ENCODE peak calls at places on chromosomes 5 and 9, in five cellular contexts. One of them, this sample, is unnamed.

GRCh38 chr5:91141642-91142041 is 241.5 kb downstream of the ARRDC3 start:
- DNase-seq in A549: no peak
- DNase-seq in K562: no peak
- DNase-seq in HepG2: no peak
- DNase-seq in GM12878: no peak
- DNase-seq in this sample: no peak

GRCh38 chr5:104186100-104186499 is 623.5 kb upstream of the NUDT12 start:
- DNase-seq in A549: no peak
- DNase-seq in K562: no peak
- DNase-seq in HepG2: no peak
- DNase-seq in GM12878: no peak
- DNase-seq in this sample: no peak

GRCh38 chr5:82388186-82388585 is 110.0 kb upstream of the RPS23 start:
- DNase-seq in A549: no peak
- DNase-seq in K562: no peak
- DNase-seq in HepG2: no peak
- DNase-seq in GM12878: no peak
- DNase-seq in this sample: no peak

GRCh38 chr9:135906291-135907005 is 898 bp downstream of the CAMSAP1 start:
- DNase-seq in A549: no peak
- DNase-seq in K562: peak
- DNase-seq in HepG2: no peak
- DNase-seq in GM12878: no peak
- DNase-seq in this sample: peak

GRCh38 chr5:171888051-171888481 is 102.4 kb downstream of the SMIM23 start:
- DNase-seq in A549: no peak
- DNase-seq in K562: no peak
- DNase-seq in HepG2: no peak
- DNase-seq in GM12878: no peak
- DNase-seq in this sample: peak

GRCh38 chr9:89999176-89999533 is 394.3 kb downstream of the GADD45G start:
- DNase-seq in A549: no peak
- DNase-seq in K562: no peak
- DNase-seq in HepG2: no peak
- DNase-seq in GM12878: no peak
- DNase-seq in this sample: no peak

GRCh38 chr9:27365977-27366376 is 69.0 kb upstream of the EQTN start:
- DNase-seq in A549: no peak
- DNase-seq in K562: no peak
- DNase-seq in HepG2: no peak
- DNase-seq in GM12878: peak
- DNase-seq in this sample: no peak

GRCh38 chr5:78823196-78823595 is 161.9 kb downstream of the ARSB start:
- DNase-seq in A549: no peak
- DNase-seq in K562: no peak
- DNase-seq in HepG2: no peak
- DNase-seq in GM12878: peak
- DNase-seq in this sample: no peak

GRCh38 chr9:92961627-92962302 is 14.4 kb downstream of the FGD3 start:
- DNase-seq in A549: no peak
- DNase-seq in K562: no peak
- DNase-seq in HepG2: no peak
- DNase-seq in GM12878: no peak
- DNase-seq in this sample: no peak

GRCh38 chr5:175216991-175217390 is 227.0 kb downstream of the DRD1 start:
- DNase-seq in A549: no peak
- DNase-seq in K562: no peak
- DNase-seq in HepG2: no peak
- DNase-seq in GM12878: no peak
- DNase-seq in this sample: no peak

GRCh38 chr5:98750693-98751092 is 22.8 kb upstream of the RGMB start:
- DNase-seq in A549: no peak
- DNase-seq in K562: no peak
- DNase-seq in HepG2: peak
- DNase-seq in GM12878: no peak
- DNase-seq in this sample: peak

GRCh38 chr9:114799441-114799840 is 6.4 kb downstream of the TNFSF15 start:
- DNase-seq in A549: peak
- DNase-seq in K562: no peak
- DNase-seq in HepG2: peak
- DNase-seq in GM12878: no peak
- DNase-seq in this sample: no peak

GRCh38 chr5:96781031-96781733 is 26.6 kb downstream of the ERAP1 start:
- DNase-seq in A549: no peak
- DNase-seq in K562: no peak
- DNase-seq in HepG2: no peak
- DNase-seq in GM12878: no peak
- DNase-seq in this sample: peak

GRCh38 chr5:150662731-150663516 is 1.9 kb downstream of the MYOZ3 start:
- DNase-seq in A549: no peak
- DNase-seq in K562: no peak
- DNase-seq in HepG2: no peak
- DNase-seq in GM12878: no peak
- DNase-seq in this sample: no peak

GRCh38 chr5:114380721-114381120 is 18.9 kb downstream of the KCNN2 start:
- DNase-seq in A549: no peak
- DNase-seq in K562: no peak
- DNase-seq in HepG2: no peak
- DNase-seq in GM12878: no peak
- DNase-seq in this sample: no peak

GRCh38 chr5:115428676-115429075 is 115.9 kb downstream of the FEM1C start:
- DNase-seq in A549: no peak
- DNase-seq in K562: no peak
- DNase-seq in HepG2: no peak
- DNase-seq in GM12878: no peak
- DNase-seq in this sample: no peak

GRCh38 chr9:135770203-135770535 is 68.2 kb downstream of the KCNT1 start:
- DNase-seq in A549: no peak
- DNase-seq in K562: no peak
- DNase-seq in HepG2: no peak
- DNase-seq in GM12878: no peak
- DNase-seq in this sample: no peak

GRCh38 chr5:132498686-132499271 is 8.2 kb upstream of the IRF1 start:
- DNase-seq in A549: no peak
- DNase-seq in K562: no peak
- DNase-seq in HepG2: no peak
- DNase-seq in GM12878: no peak
- DNase-seq in this sample: no peak

GRCh38 chr5:179224741-179225140 is 120.5 kb downstream of the ADAMTS2 start:
- DNase-seq in A549: no peak
- DNase-seq in K562: no peak
- DNase-seq in HepG2: no peak
- DNase-seq in GM12878: no peak
- DNase-seq in this sample: no peak

GRCh38 chr9:84926793-84927192 is 257.3 kb downstream of the NTRK2 start:
- DNase-seq in A549: no peak
- DNase-seq in K562: no peak
- DNase-seq in HepG2: no peak
- DNase-seq in GM12878: no peak
- DNase-seq in this sample: no peak

GRCh38 chr5:135395451-135395850 is 3.6 kb downstream of the MACROH2A1 start:
- DNase-seq in A549: no peak
- DNase-seq in K562: peak
- DNase-seq in HepG2: no peak
- DNase-seq in GM12878: no peak
- DNase-seq in this sample: no peak

GRCh38 chr5:134549714-134550113 is 24.2 kb downstream of the JADE2 start:
- DNase-seq in A549: no peak
- DNase-seq in K562: no peak
- DNase-seq in HepG2: no peak
- DNase-seq in GM12878: no peak
- DNase-seq in this sample: peak

GRCh38 chr5:139708877-139709586 is 60.9 kb downstream of the CXXC5 start:
- DNase-seq in A549: no peak
- DNase-seq in K562: peak
- DNase-seq in HepG2: peak
- DNase-seq in GM12878: no peak
- DNase-seq in this sample: peak

GRCh38 chr5:139709587-139710369 is 61.6 kb downstream of the CXXC5 start:
- DNase-seq in A549: no peak
- DNase-seq in K562: peak
- DNase-seq in HepG2: no peak
- DNase-seq in GM12878: no peak
- DNase-seq in this sample: no peak

GRCh38 chr5:139710370-139711066 is 62.4 kb downstream of the CXXC5 start:
- DNase-seq in A549: peak
- DNase-seq in K562: peak
- DNase-seq in HepG2: peak
- DNase-seq in GM12878: no peak
- DNase-seq in this sample: no peak

GRCh38 chr5:139711852-139712171 is 63.7 kb downstream of the CXXC5 start:
- DNase-seq in A549: no peak
- DNase-seq in K562: no peak
- DNase-seq in HepG2: no peak
- DNase-seq in GM12878: no peak
- DNase-seq in this sample: no peak

DNA sequence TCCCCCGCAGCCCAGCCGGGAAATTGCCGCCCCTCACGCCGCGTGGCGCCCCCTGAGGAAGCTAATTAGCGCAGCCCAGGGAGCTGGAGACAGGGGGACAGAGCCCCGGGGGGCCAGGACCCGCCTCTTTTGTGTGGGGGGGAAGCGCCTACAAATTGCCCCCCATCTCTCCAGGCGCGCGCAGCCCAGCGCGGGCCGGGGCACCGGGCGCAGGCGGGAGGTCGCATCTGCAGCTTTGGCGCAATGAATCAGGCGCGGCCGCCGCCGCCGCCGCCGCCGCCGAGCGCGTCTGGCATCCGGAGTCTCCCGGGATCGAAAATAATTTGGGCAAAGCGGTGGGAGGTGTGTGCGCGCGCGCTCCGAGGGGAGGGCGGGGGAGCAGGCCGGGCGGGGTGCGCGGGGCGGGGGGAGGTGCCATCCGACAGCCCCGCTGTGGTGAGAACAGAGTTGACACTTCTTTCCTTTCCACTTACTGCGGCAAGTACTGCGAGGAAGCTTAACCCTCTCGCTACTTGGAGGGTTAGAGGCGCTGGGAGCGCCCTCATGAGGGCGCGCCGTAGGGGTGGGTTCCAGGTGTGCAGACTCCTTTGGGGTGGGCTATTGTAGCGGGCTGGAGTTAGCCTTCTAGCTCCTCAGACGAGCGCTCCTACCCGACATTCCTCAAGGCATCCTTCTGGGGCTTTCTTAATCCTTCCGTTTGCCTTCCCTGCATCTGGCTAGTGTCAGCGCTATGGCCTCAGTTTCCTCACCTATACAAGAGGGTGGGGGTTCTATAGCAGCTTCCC is 63.1 kb downstream of the CXXC5 start:
- DNase-seq in A549: peak
- DNase-seq in K562: peak
- DNase-seq in HepG2: no peak
- DNase-seq in GM12878: no peak
- DNase-seq in this sample: no peak
- TF ChIP-seq MYC in A549: no peak
- TF ChIP-seq MYC in K562: no peak
- TF ChIP-seq MYC in HepG2: no peak
- TF ChIP-seq MYC in GM12878: no peak
- TF ChIP-seq MYC in this sample: no peak

GRCh38 chr5:1056611-1057484 is 48.2 kb downstream of the NKD2 start:
- DNase-seq in A549: no peak
- DNase-seq in K562: no peak
- DNase-seq in HepG2: no peak
- DNase-seq in GM12878: no peak
- DNase-seq in this sample: no peak
- H3K4me2 ChIP-seq in A549: no peak
- H3K4me2 ChIP-seq in K562: no peak
- H3K4me2 ChIP-seq in HepG2: no peak
- H3K4me2 ChIP-seq in GM12878: no peak
- H3K4me2 ChIP-seq in this sample: no peak

GRCh38 chr9:70535546-70536323 is 121.3 kb upstream of the KLF9 start:
- DNase-seq in A549: no peak
- DNase-seq in K562: no peak
- DNase-seq in HepG2: no peak
- DNase-seq in GM12878: no peak
- DNase-seq in this sample: no peak

GRCh38 chr9:70532753-70533152 is 118.3 kb upstream of the KLF9 start:
- DNase-seq in A549: no peak
- DNase-seq in K562: no peak
- DNase-seq in HepG2: no peak
- DNase-seq in GM12878: no peak
- DNase-seq in this sample: peak

GRCh38 chr9:70534471-70534870 is 120.0 kb upstream of the KLF9 start:
- DNase-seq in A549: no peak
- DNase-seq in K562: no peak
- DNase-seq in HepG2: no peak
- DNase-seq in GM12878: no peak
- DNase-seq in this sample: no peak

GRCh38 chr9:70533492-70533891 is 119.0 kb upstream of the KLF9 start:
- DNase-seq in A549: no peak
- DNase-seq in K562: no peak
- DNase-seq in HepG2: no peak
- DNase-seq in GM12878: no peak
- DNase-seq in this sample: peak

GRCh38 chr9:70534058-70534457 is 119.6 kb upstream of the KLF9 start:
- DNase-seq in A549: no peak
- DNase-seq in K562: no peak
- DNase-seq in HepG2: no peak
- DNase-seq in GM12878: no peak
- DNase-seq in this sample: peak
- TF ChIP-seq MYC in A549: no peak
- TF ChIP-seq MYC in K562: no peak
- TF ChIP-seq MYC in HepG2: no peak
- TF ChIP-seq MYC in GM12878: no peak
- TF ChIP-seq MYC in this sample: no peak

GRCh38 chr5:124343021-124343420 is 403.4 kb downstream of the ZNF608 start:
- DNase-seq in A549: no peak
- DNase-seq in K562: no peak
- DNase-seq in HepG2: no peak
- DNase-seq in GM12878: no peak
- DNase-seq in this sample: no peak
- H3K4me2 ChIP-seq in A549: no peak
- H3K4me2 ChIP-seq in K562: no peak
- H3K4me2 ChIP-seq in HepG2: no peak
- H3K4me2 ChIP-seq in GM12878: no peak
- H3K4me2 ChIP-seq in this sample: no peak

GRCh38 chr5:143921525-143922311 is 109.8 kb downstream of the HMHB1 start:
- DNase-seq in A549: peak
- DNase-seq in K562: no peak
- DNase-seq in HepG2: no peak
- DNase-seq in GM12878: no peak
- DNase-seq in this sample: peak
- TF ChIP-seq MYC in A549: no peak
- TF ChIP-seq MYC in K562: no peak
- TF ChIP-seq MYC in HepG2: no peak
- TF ChIP-seq MYC in GM12878: no peak
- TF ChIP-seq MYC in this sample: no peak

DNA sequence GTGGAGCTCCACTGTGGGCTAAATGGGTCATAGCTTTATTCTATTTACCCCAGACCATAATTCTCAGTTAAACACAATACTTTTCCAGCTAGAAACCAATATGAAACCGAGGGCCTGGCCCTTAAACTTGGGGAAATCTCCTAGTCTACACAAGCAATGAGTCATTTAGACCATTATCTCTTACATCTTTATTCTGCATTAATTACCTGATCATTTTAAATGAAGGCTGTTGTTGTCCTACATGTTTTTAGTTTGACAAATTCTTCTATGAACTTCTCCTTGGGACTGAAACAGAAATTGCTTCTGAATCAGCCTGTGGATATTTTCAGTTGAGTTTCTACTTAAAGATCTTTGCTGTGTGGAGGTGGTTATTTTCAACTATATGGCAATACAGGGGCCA is 37.9 kb downstream of the RAI14 start:
- DNase-seq in A549: no peak
- DNase-seq in K562: no peak
- DNase-seq in HepG2: no peak
- DNase-seq in GM12878: no peak
- DNase-seq in this sample: no peak
- H3K4me2 ChIP-seq in A549: peak
- H3K4me2 ChIP-seq in K562: no peak
- H3K4me2 ChIP-seq in HepG2: no peak
- H3K4me2 ChIP-seq in GM12878: no peak
- H3K4me2 ChIP-seq in this sample: no peak

This sample was measured in endothelial cell of umbilical vein.